ENCODE peak calls at places on chromosome X, in eight cellular contexts. One of them, this sample, is unnamed.

GRCh38 chrX:92231391-92231790 is 452.2 kb downstream of the PCDH11X start:
- DNase-seq in HCT116: no peak
- DNase-seq in CD8-positive, alpha-beta memory T cell: no peak
- DNase-seq in right lobe of liver: no peak
- DNase-seq in left ventricle myocardium inferior: no peak
- DNase-seq in IMR-90: no peak
- DNase-seq in effector memory CD4-positive, alpha-beta T cell: no peak
- DNase-seq in suprapubic skin: no peak
- DNase-seq in this sample: no peak

GRCh38 chrX:149570668-149571067 is 16.6 kb downstream of the MAGEA9B start:
- DNase-seq in CD8-positive, alpha-beta memory T cell: no peak
- DNase-seq in right lobe of liver: no peak
- DNase-seq in suprapubic skin: no peak
- DNase-seq in left ventricle myocardium inferior: no peak
- DNase-seq in IMR-90: peak; percentile 86
- DNase-seq in effector memory CD4-positive, alpha-beta T cell: no peak
- DNase-seq in HCT116: no peak
- DNase-seq in this sample: no peak

GRCh38 chrX:10797493-10797892 is 177.1 kb upstream of the MID1 start:
- DNase-seq in right lobe of liver: no peak
- DNase-seq in IMR-90: peak; percentile 71
- DNase-seq in HCT116: no peak
- DNase-seq in effector memory CD4-positive, alpha-beta T cell: no peak
- DNase-seq in CD8-positive, alpha-beta memory T cell: no peak
- DNase-seq in suprapubic skin: no peak
- DNase-seq in left ventricle myocardium inferior: no peak
- DNase-seq in this sample: no peak

GRCh38 chrX:103556941-103557340 is 28.4 kb upstream of the TCEAL4 start:
- DNase-seq in effector memory CD4-positive, alpha-beta T cell: no peak
- DNase-seq in IMR-90: no peak
- DNase-seq in right lobe of liver: no peak
- DNase-seq in CD8-positive, alpha-beta memory T cell: no peak
- DNase-seq in HCT116: no peak
- DNase-seq in left ventricle myocardium inferior: no peak
- DNase-seq in suprapubic skin: no peak
- DNase-seq in this sample: no peak

GRCh38 chrX:154352466-154352865 is 22.0 kb downstream of the FLNA start:
- DNase-seq in CD8-positive, alpha-beta memory T cell: no peak
- DNase-seq in right lobe of liver: no peak
- DNase-seq in IMR-90: no peak
- DNase-seq in left ventricle myocardium inferior: no peak
- DNase-seq in suprapubic skin: no peak
- DNase-seq in effector memory CD4-positive, alpha-beta T cell: no peak
- DNase-seq in HCT116: no peak
- DNase-seq in this sample: no peak

GRCh38 chrX:14489437-14489836 is 39.9 kb upstream of the GLRA2 start:
- DNase-seq in effector memory CD4-positive, alpha-beta T cell: no peak
- DNase-seq in right lobe of liver: no peak
- DNase-seq in suprapubic skin: no peak
- DNase-seq in left ventricle myocardium inferior: no peak
- DNase-seq in IMR-90: no peak
- DNase-seq in HCT116: no peak
- DNase-seq in CD8-positive, alpha-beta memory T cell: no peak
- DNase-seq in this sample: no peak

GRCh38 chrX:10986616-10987015 is 124.5 kb upstream of the HCCS start:
- DNase-seq in left ventricle myocardium inferior: no peak
- DNase-seq in suprapubic skin: no peak
- DNase-seq in effector memory CD4-positive, alpha-beta T cell: no peak
- DNase-seq in IMR-90: no peak
- DNase-seq in HCT116: no peak
- DNase-seq in CD8-positive, alpha-beta memory T cell: no peak
- DNase-seq in right lobe of liver: no peak
- DNase-seq in this sample: no peak

GRCh38 chrX:48957477-48957826 is at the start of gene OTUD5:
- DNase-seq in CD8-positive, alpha-beta memory T cell: peak; percentile 85
- DNase-seq in suprapubic skin: peak; percentile 78
- DNase-seq in effector memory CD4-positive, alpha-beta T cell: peak; percentile 65
- DNase-seq in right lobe of liver: no peak
- DNase-seq in HCT116: no peak
- DNase-seq in left ventricle myocardium inferior: peak; percentile 51
- DNase-seq in IMR-90: no peak
- DNase-seq in this sample: peak; percentile 56

GRCh38 chrX:83469551-83469950 is 38.5 kb upstream of the POU3F4 start:
- DNase-seq in suprapubic skin: no peak
- DNase-seq in HCT116: no peak
- DNase-seq in CD8-positive, alpha-beta memory T cell: no peak
- DNase-seq in right lobe of liver: peak; percentile 45
- DNase-seq in left ventricle myocardium inferior: no peak
- DNase-seq in effector memory CD4-positive, alpha-beta T cell: no peak
- DNase-seq in IMR-90: peak; percentile 1
- DNase-seq in this sample: peak; percentile 1

GRCh38 chrX:15301924-15302323 is 13.5 kb downstream of the ASB11 start:
- DNase-seq in suprapubic skin: peak; percentile 81
- DNase-seq in CD8-positive, alpha-beta memory T cell: no peak
- DNase-seq in left ventricle myocardium inferior: peak; percentile 28
- DNase-seq in HCT116: no peak
- DNase-seq in IMR-90: peak; percentile 41
- DNase-seq in right lobe of liver: peak; percentile 44
- DNase-seq in effector memory CD4-positive, alpha-beta T cell: no peak
- DNase-seq in this sample: no peak

GRCh38 chrX:118508690-118509089 is 13.1 kb downstream of the DOCK11 start:
- DNase-seq in right lobe of liver: no peak
- DNase-seq in IMR-90: no peak
- DNase-seq in effector memory CD4-positive, alpha-beta T cell: no peak
- DNase-seq in suprapubic skin: no peak
- DNase-seq in HCT116: no peak
- DNase-seq in CD8-positive, alpha-beta memory T cell: no peak
- DNase-seq in left ventricle myocardium inferior: no peak
- DNase-seq in this sample: no peak

GRCh38 chrX:103571726-103572125 is 13.6 kb upstream of the TCEAL4 start:
- DNase-seq in effector memory CD4-positive, alpha-beta T cell: no peak
- DNase-seq in IMR-90: no peak
- DNase-seq in right lobe of liver: no peak
- DNase-seq in left ventricle myocardium inferior: no peak
- DNase-seq in HCT116: no peak
- DNase-seq in CD8-positive, alpha-beta memory T cell: no peak
- DNase-seq in suprapubic skin: no peak
- DNase-seq in this sample: no peak

GRCh38 chrX:100368167-100368566 is 41.9 kb downstream of the PCDH19 start:
- DNase-seq in IMR-90: peak; percentile 0
- DNase-seq in CD8-positive, alpha-beta memory T cell: no peak
- DNase-seq in HCT116: peak; percentile 4
- DNase-seq in suprapubic skin: no peak
- DNase-seq in right lobe of liver: peak; percentile 37
- DNase-seq in effector memory CD4-positive, alpha-beta T cell: no peak
- DNase-seq in left ventricle myocardium inferior: no peak
- DNase-seq in this sample: no peak

GRCh38 chrX:151985955-151986354 is 11.5 kb upstream of the GABRE start:
- DNase-seq in right lobe of liver: no peak
- DNase-seq in IMR-90: peak; percentile 5
- DNase-seq in HCT116: no peak
- DNase-seq in suprapubic skin: no peak
- DNase-seq in CD8-positive, alpha-beta memory T cell: no peak
- DNase-seq in left ventricle myocardium inferior: peak; percentile 20
- DNase-seq in effector memory CD4-positive, alpha-beta T cell: no peak
- DNase-seq in this sample: peak; percentile 31

GRCh38 chrX:103310592-103311400 is at the start of gene BEX2:
- DNase-seq in suprapubic skin: peak; percentile 66
- DNase-seq in CD8-positive, alpha-beta memory T cell: peak; percentile 79
- DNase-seq in right lobe of liver: peak; percentile 40
- DNase-seq in IMR-90: no peak
- DNase-seq in left ventricle myocardium inferior: peak; percentile 16
- DNase-seq in HCT116: peak; percentile 40
- DNase-seq in effector memory CD4-positive, alpha-beta T cell: peak; percentile 74
- DNase-seq in this sample: peak; percentile 48

GRCh38 chrX:40153335-40154221 is 55.8 kb upstream of the BCOR start:
- DNase-seq in right lobe of liver: no peak
- DNase-seq in suprapubic skin: no peak
- DNase-seq in effector memory CD4-positive, alpha-beta T cell: no peak
- DNase-seq in IMR-90: no peak
- DNase-seq in HCT116: no peak
- DNase-seq in CD8-positive, alpha-beta memory T cell: peak; percentile 53
- DNase-seq in left ventricle myocardium inferior: peak; percentile 49
- DNase-seq in this sample: peak; percentile 43

GRCh38 chrX:15785176-15785735 is 5.0 kb upstream of the ZRSR2 start:
- DNase-seq in right lobe of liver: no peak
- DNase-seq in left ventricle myocardium inferior: no peak
- DNase-seq in CD8-positive, alpha-beta memory T cell: no peak
- DNase-seq in suprapubic skin: no peak
- DNase-seq in effector memory CD4-positive, alpha-beta T cell: no peak
- DNase-seq in IMR-90: no peak
- DNase-seq in HCT116: no peak
- DNase-seq in this sample: no peak

GRCh38 chrX:97016106-97016505 is 132.4 kb downstream of the RPA4 start:
- DNase-seq in left ventricle myocardium inferior: no peak
- DNase-seq in CD8-positive, alpha-beta memory T cell: no peak
- DNase-seq in IMR-90: no peak
- DNase-seq in HCT116: no peak
- DNase-seq in suprapubic skin: no peak
- DNase-seq in right lobe of liver: no peak
- DNase-seq in effector memory CD4-positive, alpha-beta T cell: no peak
- DNase-seq in this sample: no peak

GRCh38 chrX:11724122-11725017 is 33.7 kb upstream of the MSL3 start:
- DNase-seq in CD8-positive, alpha-beta memory T cell: peak; percentile 2
- DNase-seq in left ventricle myocardium inferior: no peak
- DNase-seq in IMR-90: peak; percentile 41
- DNase-seq in HCT116: peak; percentile 7
- DNase-seq in suprapubic skin: no peak
- DNase-seq in effector memory CD4-positive, alpha-beta T cell: no peak
- DNase-seq in right lobe of liver: no peak
- DNase-seq in this sample: no peak

GRCh38 chrX:10146350-10146749 is 10.4 kb upstream of the CLCN4 start:
- DNase-seq in IMR-90: no peak
- DNase-seq in CD8-positive, alpha-beta memory T cell: no peak
- DNase-seq in left ventricle myocardium inferior: no peak
- DNase-seq in effector memory CD4-positive, alpha-beta T cell: no peak
- DNase-seq in HCT116: no peak
- DNase-seq in right lobe of liver: no peak
- DNase-seq in suprapubic skin: no peak
- DNase-seq in this sample: no peak

GRCh38 chrX:1558761-1559468 is 21.9 kb upstream of the P2RY8 start:
- DNase-seq in right lobe of liver: peak; percentile 14
- DNase-seq in IMR-90: no peak
- DNase-seq in CD8-positive, alpha-beta memory T cell: no peak
- DNase-seq in effector memory CD4-positive, alpha-beta T cell: no peak
- DNase-seq in left ventricle myocardium inferior: no peak
- DNase-seq in HCT116: no peak
- DNase-seq in suprapubic skin: peak; percentile 28
- DNase-seq in this sample: no peak

GRCh38 chrX:2781226-2781571 is 29.4 kb downstream of the XG start:
- DNase-seq in suprapubic skin: no peak
- DNase-seq in effector memory CD4-positive, alpha-beta T cell: no peak
- DNase-seq in HCT116: no peak
- DNase-seq in right lobe of liver: no peak
- DNase-seq in left ventricle myocardium inferior: no peak
- DNase-seq in IMR-90: no peak
- DNase-seq in CD8-positive, alpha-beta memory T cell: no peak
- DNase-seq in this sample: no peak

GRCh38 chrX:119775517-119776238 is 15.8 kb downstream of the RPL39 start:
- DNase-seq in left ventricle myocardium inferior: no peak
- DNase-seq in HCT116: no peak
- DNase-seq in IMR-90: no peak
- DNase-seq in effector memory CD4-positive, alpha-beta T cell: no peak
- DNase-seq in right lobe of liver: no peak
- DNase-seq in CD8-positive, alpha-beta memory T cell: no peak
- DNase-seq in suprapubic skin: no peak
- DNase-seq in this sample: no peak

GRCh38 chrX:67726028-67726427 is 182.2 kb downstream of the AR start:
- DNase-seq in suprapubic skin: no peak
- DNase-seq in right lobe of liver: no peak
- DNase-seq in IMR-90: no peak
- DNase-seq in CD8-positive, alpha-beta memory T cell: no peak
- DNase-seq in HCT116: no peak
- DNase-seq in left ventricle myocardium inferior: no peak
- DNase-seq in effector memory CD4-positive, alpha-beta T cell: no peak
- DNase-seq in this sample: no peak
- H3K9me3 ChIP-seq in suprapubic skin: no peaks in the 10 kb centered on the region
- H3K9me3 ChIP-seq in right lobe of liver: no peaks in the 10 kb centered on the region
- H3K9me3 ChIP-seq in IMR-90: no peaks in the 10 kb centered on the region
- H3K9me3 ChIP-seq in CD8-positive, alpha-beta memory T cell: no peaks in the 10 kb centered on the region
- H3K9me3 ChIP-seq in HCT116: no peaks in the 10 kb centered on the region
- H3K9me3 ChIP-seq in left ventricle myocardium inferior: no peaks in the 10 kb centered on the region
- H3K9me3 ChIP-seq in effector memory CD4-positive, alpha-beta T cell: no peaks in the 10 kb centered on the region
- H3K9me3 ChIP-seq in this sample: no peaks in the 10 kb centered on the region

DNA sequence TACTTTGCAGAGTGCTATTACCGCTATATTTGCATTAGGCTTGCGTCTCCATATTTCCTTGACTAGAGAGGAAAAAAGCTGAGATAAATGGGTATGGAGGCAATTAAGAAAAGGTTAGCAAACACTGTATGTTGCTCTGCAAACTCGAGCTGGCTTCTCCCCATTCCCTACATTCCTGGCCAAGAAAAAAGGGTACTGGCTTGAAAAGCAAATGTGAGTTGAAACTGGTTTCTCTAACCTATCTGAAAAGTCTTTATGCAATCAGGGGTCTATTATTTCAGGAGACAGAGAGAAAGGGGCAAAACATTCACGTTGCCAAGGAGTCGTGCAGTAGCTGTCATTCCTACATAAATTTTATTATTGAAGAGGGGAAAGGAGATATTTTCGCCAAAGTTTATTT is 2.1 kb downstream of the TMEM47 start:
- DNase-seq in HCT116: no peak
- DNase-seq in left ventricle myocardium inferior: no peak
- DNase-seq in suprapubic skin: no peak
- DNase-seq in IMR-90: no peak
- DNase-seq in CD8-positive, alpha-beta memory T cell: no peak
- DNase-seq in right lobe of liver: no peak
- DNase-seq in effector memory CD4-positive, alpha-beta T cell: no peak
- DNase-seq in this sample: no peak
- H3K4me3 ChIP-seq in HCT116: no peak overlapping the region
- H3K4me3 ChIP-seq in left ventricle myocardium inferior: peak overlapping the region; percentile 78
- H3K4me3 ChIP-seq in suprapubic skin: peak overlapping the region; percentile 66
- H3K4me3 ChIP-seq in IMR-90: peak overlapping the region; percentile 99
- H3K4me3 ChIP-seq in CD8-positive, alpha-beta memory T cell: no peak overlapping the region
- H3K4me3 ChIP-seq in right lobe of liver: peak overlapping the region; percentile 50
- H3K4me3 ChIP-seq in effector memory CD4-positive, alpha-beta T cell: no peak overlapping the region
- H3K4me3 ChIP-seq in this sample: peak overlapping the region; percentile 58

DNA sequence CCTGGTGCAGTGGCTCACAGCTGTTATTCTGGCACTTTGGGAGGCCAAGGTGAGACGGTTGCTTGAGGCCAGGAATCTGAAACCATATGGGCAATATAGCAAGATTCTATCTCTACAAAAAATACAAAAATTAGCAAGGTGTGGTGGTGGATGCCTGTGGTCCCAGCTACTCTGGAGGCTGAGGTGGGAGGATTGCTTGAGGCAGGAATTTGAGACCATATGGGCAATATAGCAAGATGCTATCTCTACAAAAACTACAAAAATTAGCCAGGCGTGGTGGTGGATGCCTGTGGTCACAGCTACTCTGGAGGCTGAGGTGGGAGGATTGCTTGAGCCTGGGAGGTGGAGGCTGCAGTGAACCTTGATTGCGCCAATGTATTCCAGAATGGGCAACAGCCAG is 2.3 kb downstream of the ADGRG4 start:
- DNase-seq in CD8-positive, alpha-beta memory T cell: no peak
- DNase-seq in left ventricle myocardium inferior: no peak
- DNase-seq in effector memory CD4-positive, alpha-beta T cell: no peak
- DNase-seq in right lobe of liver: no peak
- DNase-seq in IMR-90: no peak
- DNase-seq in suprapubic skin: no peak
- DNase-seq in HCT116: no peak
- DNase-seq in this sample: no peak
- H3K9me3 ChIP-seq in CD8-positive, alpha-beta memory T cell: no peaks in the 10 kb centered on the region
- H3K9me3 ChIP-seq in left ventricle myocardium inferior: no peaks in the 10 kb centered on the region
- H3K9me3 ChIP-seq in effector memory CD4-positive, alpha-beta T cell: no peaks in the 10 kb centered on the region
- H3K9me3 ChIP-seq in right lobe of liver: no peaks in the 10 kb centered on the region
- H3K9me3 ChIP-seq in IMR-90: no peaks in the 10 kb centered on the region
- H3K9me3 ChIP-seq in suprapubic skin: no peaks in the 10 kb centered on the region
- H3K9me3 ChIP-seq in HCT116: no peaks in the 10 kb centered on the region
- H3K9me3 ChIP-seq in this sample: no peaks in the 10 kb centered on the region

GRCh38 chrX:45774961-45775360 is 574.3 kb upstream of the DIPK2B start:
- DNase-seq in effector memory CD4-positive, alpha-beta T cell: no peak
- DNase-seq in IMR-90: peak; percentile 81
- DNase-seq in suprapubic skin: no peak
- DNase-seq in left ventricle myocardium inferior: no peak
- DNase-seq in CD8-positive, alpha-beta memory T cell: no peak
- DNase-seq in HCT116: no peak
- DNase-seq in right lobe of liver: no peak
- DNase-seq in this sample: peak; percentile 78
- H3K4me3 ChIP-seq in effector memory CD4-positive, alpha-beta T cell: no peak overlapping the region
- H3K4me3 ChIP-seq in IMR-90: no peak overlapping the region
- H3K4me3 ChIP-seq in suprapubic skin: no peak overlapping the region
- H3K4me3 ChIP-seq in left ventricle myocardium inferior: no peak overlapping the region
- H3K4me3 ChIP-seq in CD8-positive, alpha-beta memory T cell: no peak overlapping the region
- H3K4me3 ChIP-seq in HCT116: no peak overlapping the region
- H3K4me3 ChIP-seq in right lobe of liver: no peak overlapping the region
- H3K4me3 ChIP-seq in this sample: peak overlapping the region; percentile 17

This sample was measured in MG63.